ENCODE peak calls at places on chromosome 20, in eight cellular contexts. I, T, H, V, A, N, S and D are unnamed samples.

GRCh38 chr20:6711950-6712634 is 55.4 kb upstream of the BMP2 start:
- DNase-seq in T (no peak), S (no peak), A (no peak), H (no peak), N (peak; percentile 16), V (no peak), I (peak; percentile 37), D (no peak)

GRCh38 chr20:9100721-9101120 is 31.8 kb downstream of the PLCB4 start:
- DNase-seq in V (no peak), S (no peak), T (no peak), N (no peak), A (no peak), I (no peak), H (no peak), D (no peak)

GRCh38 chr20:23193985-23194384 is 107.9 kb upstream of the CD93 start:
- DNase-seq in H (no peak), T (no peak), S (no peak), N (no peak), I (no peak), A (no peak), V (no peak), D (no peak)

GRCh38 chr20:31449511-31450128 is 9.2 kb downstream of the DEFB123 start:
- DNase-seq in S (no peak), T (no peak), A (no peak), N (no peak), I (no peak), V (no peak), H (no peak), D (no peak)

GRCh38 chr20:43925215-43925614 is 10.6 kb downstream of the TOX2 start:
- DNase-seq in T (no peak), H (peak; percentile 16), A (no peak), S (no peak), N (no peak), I (no peak), V (no peak), D (peak; percentile 17)

GRCh38 chr20:44172572-44172950 is 14.4 kb downstream of the JPH2 start:
- DNase-seq in A (no peak), I (no peak), S (no peak), V (no peak), H (no peak), N (no peak), T (no peak), D (no peak)

GRCh38 chr20:19251958-19252669 is 39.7 kb downstream of the SLC24A3 start:
- DNase-seq in A (no peak), H (no peak), I (no peak), N (no peak), S (no peak), V (no peak), T (no peak), D (peak; percentile 3)

GRCh38 chr20:40073535-40074111 is 615.4 kb downstream of the MAFB start:
- DNase-seq in V (no peak), S (peak; percentile 2), H (no peak), A (no peak), N (no peak), I (no peak), T (no peak), D (peak; percentile 1)

GRCh38 chr20:25196701-25197120 is 1.2 kb downstream of the ENTPD6 start:
- DNase-seq in A (no peak), T (no peak), I (no peak), H (no peak), V (no peak), N (no peak), S (no peak), D (peak; percentile 29)

GRCh38 chr20:33175123-33175522 is 7.2 kb downstream of the BPIFA2 start:
- DNase-seq in A (no peak), I (no peak), V (no peak), S (no peak), N (no peak), H (no peak), T (no peak), D (no peak)

GRCh38 chr20:43538855-43539700 is 19.7 kb upstream of the SGK2 start:
- DNase-seq in I (no peak), S (no peak), H (no peak), N (no peak), V (no peak), A (no peak), T (no peak), D (peak; percentile 33)

GRCh38 chr20:2217857-2218529 is 77.8 kb upstream of the TGM3 start:
- DNase-seq in V (no peak), S (no peak), H (no peak), T (no peak), A (no peak), N (no peak), I (no peak), D (no peak)

GRCh38 chr20:49034070-49034732 is 11.9 kb upstream of the CSE1L start:
- DNase-seq in T (no peak), S (no peak), H (no peak), A (no peak), I (no peak), N (no peak), V (no peak), D (no peak)

GRCh38 chr20:35048739-35049138 is 43.9 kb downstream of the TRPC4AP start:
- DNase-seq in V (no peak), I (no peak), T (peak; percentile 29), N (no peak), A (no peak), H (no peak), S (no peak), D (no peak)

GRCh38 chr20:1734269-1734858 is 76.8 kb upstream of the SIRPG start:
- DNase-seq in S (peak; percentile 40), I (no peak), T (no peak), V (no peak), A (peak; percentile 34), H (peak; percentile 12), N (peak; percentile 49), D (peak; percentile 62)

GRCh38 chr20:4488407-4489339 is 233.0 kb upstream of the PRND start:
- DNase-seq in N (peak; percentile 62), I (no peak), S (peak; percentile 86), H (peak; percentile 91), T (no peak), A (peak; percentile 93), V (no peak), D (peak; percentile 94)

GRCh38 chr20:51712501-51713212 is 55.5 kb downstream of the ATP9A start:
- DNase-seq in A (peak; percentile 16), S (peak; percentile 30), V (no peak), N (peak; percentile 52), H (no peak), T (peak; percentile 9), I (peak; percentile 47), D (peak; percentile 44)

GRCh38 chr20:36238760-36239159 is 2.5 kb downstream of the AAR2 start:
- DNase-seq in H (no peak), V (no peak), I (no peak), N (no peak), A (no peak), S (no peak), T (no peak), D (no peak)

GRCh38 chr20:57844626-57845596 is 135.1 kb upstream of the PMEPA1 start:
- DNase-seq in I (no peak), N (peak; percentile 56), T (no peak), A (no peak), V (no peak), S (no peak), H (no peak), D (no peak)